ENCODE peak calls at places on chromosome 1, in seven cellular contexts. E, L, Q, Y, V, C and W are unnamed samples.

GRCh38 chr1:168498159-168498609 is 45.6 kb downstream of the XCL2 start:
- DNase-seq in E (no peak), L (no peak), Q (no peak), Y (no peak), V (no peak), C (no peak), W (no peak)

GRCh38 chr1:17633654-17634053 is 94.2 kb downstream of the ARHGEF10L start:
- DNase-seq in E (no peak), L (no peak), Q (no peak), Y (no peak), V (no peak), C (no peak), W (no peak)

GRCh38 chr1:89833183-89834077 is 12.6 kb downstream of the LRRC8D start:
- DNase-seq in E (peak), L (no peak), Q (no peak), Y (no peak), V (no peak), C (no peak), W (no peak)

GRCh38 chr1:29310616-29311180 is 74.4 kb downstream of the PTPRU start:
- DNase-seq in E (no peak), L (no peak), Q (no peak), Y (no peak), V (no peak), C (no peak), W (no peak)

GRCh38 chr1:119081267-119081666 is 59.2 kb downstream of the WARS2 start:
- DNase-seq in E (no peak), L (no peak), Q (no peak), Y (no peak), V (no peak), C (no peak), W (no peak)

GRCh38 chr1:93615201-93616150 is 66.2 kb downstream of the BCAR3 start:
- DNase-seq in E (peak), L (peak), Q (no peak), Y (peak), V (peak), C (no peak), W (peak)

GRCh38 chr1:14598007-14598497 is 433 bp upstream of the KAZN start:
- DNase-seq in E (no peak), L (no peak), Q (peak), Y (no peak), V (no peak), C (peak), W (no peak)

GRCh38 chr1:6899141-6899540 is 113.9 kb downstream of the CAMTA1 start:
- DNase-seq in E (no peak), L (no peak), Q (no peak), Y (no peak), V (no peak), C (no peak), W (no peak)

GRCh38 chr1:201505505-201505893 is 1.4 kb downstream of the CSRP1 start:
- DNase-seq in E (no peak), L (no peak), Q (no peak), Y (no peak), V (no peak), C (no peak), W (no peak)

GRCh38 chr1:167924102-167924501 is 10.2 kb upstream of the ADCY10 start:
- DNase-seq in E (no peak), L (no peak), Q (no peak), Y (no peak), V (no peak), C (no peak), W (no peak)

GRCh38 chr1:8026976-8027747 is 1.1 kb upstream of the ERRFI1 start:
- DNase-seq in E (peak), L (no peak), Q (no peak), Y (no peak), V (no peak), C (no peak), W (no peak)

GRCh38 chr1:85048296-85049064 is at the start of gene MCOLN3:
- DNase-seq in E (no peak), L (peak), Q (peak), Y (no peak), V (peak), C (peak), W (peak)

GRCh38 chr1:119340861-119341261 is 27.7 kb upstream of the HAO2 start:
- DNase-seq in E (no peak), L (no peak), Q (peak), Y (no peak), V (no peak), C (no peak), W (no peak)

GRCh38 chr1:166952002-166952746 is 23.2 kb downstream of the ILDR2 start:
- DNase-seq in E (peak), L (no peak), Q (no peak), Y (no peak), V (no peak), C (no peak), W (no peak)

GRCh38 chr1:169086603-169087455 is 19.7 kb upstream of the ATP1B1 start:
- DNase-seq in E (peak), L (no peak), Q (no peak), Y (no peak), V (no peak), C (no peak), W (no peak)

GRCh38 chr1:210400043-210400840 is 71.5 kb downstream of the HHAT start:
- DNase-seq in E (peak), L (peak), Q (peak), Y (peak), V (peak), C (peak), W (peak)

GRCh38 chr1:10635385-10635896 is 160.7 kb downstream of the PEX14 start:
- DNase-seq in E (no peak), L (no peak), Q (no peak), Y (no peak), V (no peak), C (peak), W (no peak)

GRCh38 chr1:98072047-98072446 is 151.2 kb upstream of the DPYD start:
- DNase-seq in E (no peak), L (no peak), Q (no peak), Y (no peak), V (no peak), C (no peak), W (no peak)

GRCh38 chr1:192974701-192975100 is 84.5 kb downstream of the UCHL5 start:
- DNase-seq in E (no peak), L (no peak), Q (no peak), Y (no peak), V (no peak), C (no peak), W (no peak)

GRCh38 chr1:59223943-59224639 is 72.8 kb upstream of the FGGY start:
- DNase-seq in E (no peak), L (no peak), Q (no peak), Y (no peak), V (peak), C (no peak), W (no peak)

GRCh38 chr1:202214089-202214843 is 20.7 kb downstream of the LGR6 start:
- DNase-seq in E (no peak), L (no peak), Q (peak), Y (no peak), V (no peak), C (peak), W (no peak)

GRCh38 chr1:51341876-51342496 is 11.6 kb upstream of the TTC39A start:
- DNase-seq in E (no peak), L (peak), Q (no peak), Y (peak), V (peak), C (no peak), W (peak)

GRCh38 chr1:45589861-45590260 is 6.0 kb downstream of the NASP start:
- DNase-seq in E (no peak), L (no peak), Q (no peak), Y (no peak), V (no peak), C (no peak), W (no peak)

GRCh38 chr1:101105877-101106276 is 80.3 kb upstream of the DPH5 start:
- DNase-seq in E (no peak), L (no peak), Q (no peak), Y (no peak), V (no peak), C (no peak), W (no peak)

GRCh38 chr1:1873186-1873585 is 17.7 kb downstream of the GNB1 start:
- DNase-seq in E (no peak), L (no peak), Q (no peak), Y (no peak), V (no peak), C (no peak), W (no peak)

GRCh38 chr1:212287261-212287895 is 2.2 kb downstream of the PPP2R5A start:
- DNase-seq in E (no peak), L (no peak), Q (no peak), Y (no peak), V (peak), C (peak), W (no peak)

GRCh38 chr1:235011599-235012435 is 116.8 kb downstream of the TOMM20 start:
- DNase-seq in E (no peak), L (no peak), Q (no peak), Y (peak), V (peak), C (peak), W (peak)

GRCh38 chr1:215636258-215636965 is 69.3 kb downstream of the KCTD3 start:
- DNase-seq in E (peak), L (no peak), Q (no peak), Y (no peak), V (no peak), C (no peak), W (no peak)

GRCh38 chr1:48022306-48022705 is 25.1 kb upstream of the TRABD2B start:
- DNase-seq in E (no peak), L (no peak), Q (no peak), Y (no peak), V (no peak), C (no peak), W (no peak)
- TF ChIP-seq TAF1 in E (no peak), L (no peak), Q (no peak), Y (no peak), V (no peak), C (no peak), W (no peak)

GRCh38 chr1:156055649-156056048 is 1.1 kb downstream of the LAMTOR2 start:
- DNase-seq in E (no peak), L (no peak), Q (no peak), Y (no peak), V (peak), C (no peak), W (no peak)
- TF ChIP-seq POLR2AphosphoS5 in E (no peak), L (no peak), Q (no peak), Y (no peak), V (no peak), C (no peak), W (no peak)

GRCh38 chr1:162398999-162399580 is 12.8 kb downstream of the SH2D1B start:
- DNase-seq in E (no peak), L (no peak), Q (no peak), Y (no peak), V (no peak), C (no peak), W (no peak)
- TF ChIP-seq TAF1 in E (no peak), L (no peak), Q (no peak), Y (no peak), V (no peak), C (no peak), W (no peak)

GRCh38 chr1:31390071-31390470 is 17.2 kb upstream of the FABP3 start:
- DNase-seq in E (no peak), L (no peak), Q (no peak), Y (no peak), V (no peak), C (no peak), W (no peak)
- TF ChIP-seq POLR2AphosphoS5 in E (no peak), L (no peak), Q (no peak), Y (no peak), V (no peak), C (no peak), W (no peak)

DNA sequence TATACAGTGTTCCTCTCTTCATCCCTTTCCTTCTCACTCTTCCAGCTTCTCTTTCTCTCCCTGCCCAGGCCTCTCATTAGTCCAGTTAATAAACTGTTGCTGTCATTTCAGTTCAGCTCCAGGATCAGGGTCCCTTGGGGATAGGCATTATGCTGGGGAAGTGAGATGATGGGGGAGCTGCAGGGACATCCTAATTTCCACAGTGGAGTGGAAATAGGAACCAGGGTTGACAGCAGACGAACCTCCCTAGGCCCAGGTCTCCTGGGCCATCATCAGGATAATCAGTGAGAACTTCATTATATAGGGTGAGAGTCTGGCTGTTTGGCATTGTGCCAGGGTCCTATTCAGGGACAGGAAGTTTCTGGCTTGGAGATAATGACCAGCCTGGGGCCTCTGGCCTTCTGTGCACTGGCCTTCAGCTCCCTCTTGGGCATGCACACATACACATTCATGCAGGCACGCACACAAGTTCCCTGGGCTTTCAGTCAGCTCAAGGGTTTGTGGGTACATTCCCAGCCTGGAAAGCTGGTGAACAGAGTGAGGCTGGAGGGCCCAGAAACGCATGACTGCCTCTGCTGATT is 14.0 kb upstream of the LRIG2 start:
- DNase-seq in E (no peak), L (no peak), Q (no peak), Y (no peak), V (peak), C (peak), W (no peak)
- TF ChIP-seq TAF1 in E (no peak), L (no peak), Q (no peak), Y (no peak), V (no peak), C (no peak), W (no peak)

GRCh38 chr1:20368866-20369545 is 78.3 kb downstream of the VWA5B1 start:
- DNase-seq in E (no peak), L (no peak), Q (no peak), Y (no peak), V (no peak), C (no peak), W (no peak)
- TF ChIP-seq POLR2AphosphoS5 in E (no peak), L (no peak), Q (no peak), Y (no peak), V (no peak), C (no peak), W (no peak)

GRCh38 chr1:68322837-68323687 is 90.7 kb upstream of the WLS start:
- DNase-seq in E (no peak), L (no peak), Q (no peak), Y (no peak), V (no peak), C (peak), W (no peak)
- TF ChIP-seq TAF1 in E (no peak), L (no peak), Q (no peak), Y (no peak), V (no peak), C (no peak), W (no peak)